ENCODE peak calls at places on chromosomes 16 and 17, in five cellular contexts. One of them, this sample, is unnamed.

GRCh38 chr16:81539009-81539820 is 94.6 kb downstream of the CMIP start:
- DNase-seq in iris pigment epithelial cell: peak; percentile 62
- DNase-seq in GM12865: no peak
- DNase-seq in stomach: no peak
- DNase-seq in D341Med: no peak
- DNase-seq in this sample: no peak

GRCh38 chr17:40422990-40423611 is 5.4 kb upstream of the TOP2A start:
- DNase-seq in stomach: no peak
- DNase-seq in GM12865: no peak
- DNase-seq in iris pigment epithelial cell: no peak
- DNase-seq in D341Med: peak; percentile 64
- DNase-seq in this sample: no peak

GRCh38 chr17:17236295-17237025 is 508 bp downstream of the FLCN start:
- DNase-seq in GM12865: peak; percentile 13
- DNase-seq in iris pigment epithelial cell: peak; percentile 28
- DNase-seq in stomach: no peak
- DNase-seq in D341Med: no peak
- DNase-seq in this sample: peak; percentile 46

GRCh38 chr16:65414284-65414984 is 292.6 kb upstream of the CDH11 start:
- DNase-seq in iris pigment epithelial cell: peak; percentile 93
- DNase-seq in D341Med: no peak
- DNase-seq in GM12865: peak; percentile 12
- DNase-seq in stomach: no peak
- DNase-seq in this sample: peak; percentile 60

GRCh38 chr17:2892305-2892971 is 96.2 kb downstream of the RAP1GAP2 start:
- DNase-seq in GM12865: peak; percentile 8
- DNase-seq in D341Med: no peak
- DNase-seq in stomach: peak; percentile 74
- DNase-seq in iris pigment epithelial cell: peak; percentile 85
- DNase-seq in this sample: peak; percentile 94

GRCh38 chr16:3087243-3087791 is 11.8 kb downstream of the ZSCAN10 start:
- DNase-seq in D341Med: no peak
- DNase-seq in iris pigment epithelial cell: no peak
- DNase-seq in stomach: no peak
- DNase-seq in GM12865: no peak
- DNase-seq in this sample: no peak

GRCh38 chr16:1534021-1535020 is 855 bp downstream of the TMEM204 start:
- DNase-seq in stomach: no peak
- DNase-seq in D341Med: no peak
- DNase-seq in GM12865: no peak
- DNase-seq in iris pigment epithelial cell: peak; percentile 34
- DNase-seq in this sample: no peak

GRCh38 chr16:14249291-14250032 is 178.3 kb downstream of the MRTFB start:
- DNase-seq in D341Med: peak; percentile 58
- DNase-seq in iris pigment epithelial cell: peak; percentile 39
- DNase-seq in GM12865: peak; percentile 66
- DNase-seq in stomach: peak; percentile 39
- DNase-seq in this sample: peak; percentile 66

GRCh38 chr16:53220585-53220984 is 165.8 kb downstream of the CHD9 start:
- DNase-seq in D341Med: peak; percentile 20
- DNase-seq in GM12865: peak; percentile 9
- DNase-seq in stomach: no peak
- DNase-seq in iris pigment epithelial cell: peak; percentile 81
- DNase-seq in this sample: peak; percentile 25

GRCh38 chr16:49452108-49452507 is 78.5 kb downstream of the C16orf78 start:
- DNase-seq in stomach: no peak
- DNase-seq in iris pigment epithelial cell: no peak
- DNase-seq in D341Med: no peak
- DNase-seq in GM12865: no peak
- DNase-seq in this sample: no peak

GRCh38 chr17:9842057-9842758 is 16.5 kb downstream of the GLP2R start:
- DNase-seq in D341Med: no peak
- DNase-seq in GM12865: no peak
- DNase-seq in stomach: peak; percentile 27
- DNase-seq in iris pigment epithelial cell: peak; percentile 85
- DNase-seq in this sample: peak; percentile 72

GRCh38 chr17:57160624-57161023 is 75.6 kb downstream of the AKAP1 start:
- DNase-seq in iris pigment epithelial cell: no peak
- DNase-seq in D341Med: no peak
- DNase-seq in GM12865: no peak
- DNase-seq in stomach: no peak
- DNase-seq in this sample: no peak

GRCh38 chr16:57537596-57538234 is 1.3 kb upstream of the CCDC102A start:
- DNase-seq in stomach: no peak
- DNase-seq in iris pigment epithelial cell: no peak
- DNase-seq in D341Med: peak; percentile 1
- DNase-seq in GM12865: peak; percentile 75
- DNase-seq in this sample: no peak

GRCh38 chr17:37741334-37742113 is 3.3 kb downstream of the HNF1B start:
- DNase-seq in GM12865: no peak
- DNase-seq in stomach: no peak
- DNase-seq in D341Med: peak; percentile 41
- DNase-seq in iris pigment epithelial cell: no peak
- DNase-seq in this sample: no peak

This sample was measured in astrocyte of the hippocampus.